ENCODE peak calls at places on chromosomes 16 and 17, in nine cellular contexts. B, G, C, P, T, A, K, X and R are unnamed samples.

GRCh38 chr17:55872374-55872773 is 121.5 kb downstream of the PCTP start:
- DNase-seq in G (peak; percentile 22), A (no peak), B (no peak), X (no peak), C (no peak), K (no peak), T (no peak), P (no peak), R (no peak)

GRCh38 chr16:84058211-84058610 is 15.6 kb upstream of the SLC38A8 start:
- DNase-seq in P (no peak), C (no peak), X (no peak), A (no peak), G (no peak), B (no peak), K (no peak), T (no peak), R (no peak)

GRCh38 chr16:76583466-76583865 is 306.3 kb downstream of the CNTNAP4 start:
- DNase-seq in T (peak; percentile 0), A (no peak), G (no peak), P (no peak), K (no peak), X (peak; percentile 9), C (no peak), B (no peak), R (no peak)

GRCh38 chr17:59783221-59784016 is 76.0 kb downstream of the VMP1 start:
- DNase-seq in B (no peak), X (no peak), C (no peak), K (peak; percentile 87), P (no peak), A (peak; percentile 42), G (peak; percentile 30), T (peak; percentile 74), R (no peak)

GRCh38 chr16:14289692-14290340 is 218.7 kb downstream of the MRTFB start:
- DNase-seq in P (no peak), X (no peak), K (peak; percentile 18), C (peak; percentile 46), B (peak; percentile 49), G (no peak), A (peak; percentile 8), T (no peak), R (peak; percentile 32)

GRCh38 chr17:68507581-68507980 is 4.6 kb upstream of the PRKAR1A start:
- DNase-seq in P (no peak), C (no peak), K (peak; percentile 88), X (no peak), A (no peak), G (no peak), T (peak; percentile 63), B (no peak), R (no peak)

GRCh38 chr17:30130121-30130520 is 13.5 kb downstream of the NSRP1 start:
- DNase-seq in K (no peak), T (no peak), G (no peak), C (no peak), B (no peak), X (no peak), P (no peak), A (no peak), R (no peak)

GRCh38 chr17:57570740-57571344 is 174.3 kb downstream of the CCDC182 start:
- DNase-seq in B (no peak), P (no peak), G (no peak), T (no peak), A (no peak), X (no peak), K (no peak), C (no peak), R (no peak)

GRCh38 chr16:74465281-74465680 is 44.0 kb upstream of the CLEC18B start:
- DNase-seq in X (no peak), B (no peak), P (no peak), T (no peak), G (no peak), A (no peak), C (no peak), K (no peak), R (no peak)

GRCh38 chr16:74850027-74850426 is 75.4 kb upstream of the FA2H start:
- DNase-seq in A (no peak), G (no peak), B (no peak), P (no peak), X (no peak), T (no peak), K (no peak), C (no peak), R (no peak)

GRCh38 chr17:55348749-55349354 is 72.8 kb downstream of the MMD start:
- DNase-seq in C (peak; percentile 48), G (peak; percentile 26), K (peak; percentile 58), X (no peak), T (peak; percentile 52), B (peak; percentile 45), A (peak; percentile 51), P (peak; percentile 9), R (peak; percentile 53)

GRCh38 chr17:17900615-17901520 is 64.1 kb upstream of the SREBF1 start:
- DNase-seq in P (no peak), G (no peak), X (peak; percentile 28), C (no peak), B (no peak), K (peak; percentile 95), A (peak; percentile 99), T (peak; percentile 95), R (no peak)

GRCh38 chr17:7019839-7020519 is 2.9 kb upstream of the BCL6B start:
- DNase-seq in P (no peak), X (peak; percentile 43), G (no peak), A (peak; percentile 61), C (no peak), K (peak; percentile 40), T (no peak), B (peak; percentile 57), R (peak; percentile 60)

GRCh38 chr16:73066321-73066926 is 18.5 kb upstream of the ZFHX3 start:
- DNase-seq in K (no peak), A (no peak), P (no peak), T (no peak), B (no peak), X (no peak), G (no peak), C (no peak), R (no peak)

GRCh38 chr16:16083421-16084156 is 134.2 kb downstream of the ABCC1 start:
- DNase-seq in T (peak; percentile 35), P (no peak), C (peak; percentile 25), G (no peak), B (no peak), X (no peak), A (no peak), K (no peak), R (no peak)

GRCh38 chr16:82630219-82630618 is 3.5 kb downstream of the CDH13 start:
- DNase-seq in C (no peak), G (no peak), B (no peak), K (peak; percentile 29), P (no peak), X (no peak), T (peak; percentile 48), A (peak; percentile 53), R (no peak)

GRCh38 chr17:7835818-7836595 is 2.0 kb downstream of the KDM6B start:
- DNase-seq in B (peak; percentile 80), P (no peak), K (no peak), T (peak; percentile 44), A (peak; percentile 70), G (no peak), X (peak; percentile 58), C (peak; percentile 63), R (peak; percentile 69)

GRCh38 chr17:14297161-14297851 is 3.6 kb upstream of the HS3ST3B1 start:
- DNase-seq in P (no peak), T (peak; percentile 66), X (no peak), G (peak; percentile 43), C (peak; percentile 50), K (peak; percentile 58), A (peak; percentile 84), B (peak; percentile 77), R (peak; percentile 74)

GRCh38 chr17:7929158-7930029 is at the start of gene KCNAB3:
- DNase-seq in A (peak; percentile 66), B (peak; percentile 81), P (no peak), X (peak; percentile 19), C (peak; percentile 70), K (peak; percentile 70), G (peak; percentile 88), T (peak; percentile 86), R (peak; percentile 86)

GRCh38 chr16:8355714-8356113 is 234.6 kb downstream of the TMEM114 start:
- DNase-seq in K (no peak), X (no peak), B (no peak), G (no peak), A (no peak), C (no peak), P (no peak), T (no peak), R (peak; percentile 4)

GRCh38 chr17:12415031-12415430 is 250.7 kb upstream of the MYOCD start:
- DNase-seq in K (no peak), P (no peak), A (peak; percentile 61), T (peak; percentile 89), B (no peak), C (no peak), X (no peak), G (no peak), R (no peak)

GRCh38 chr16:79834720-79835119 is 234.2 kb upstream of the MAF start:
- DNase-seq in B (no peak), G (no peak), K (no peak), T (no peak), X (no peak), C (no peak), P (no peak), A (no peak), R (no peak)

GRCh38 chr17:34389343-34389742 is 26.3 kb upstream of the CCL1 start:
- DNase-seq in C (no peak), A (no peak), X (no peak), T (no peak), B (no peak), G (no peak), K (no peak), P (no peak), R (no peak)

GRCh38 chr17:77724876-77725615 is 233.5 kb upstream of the TNRC6C start:
- DNase-seq in P (no peak), A (no peak), K (no peak), B (no peak), G (peak; percentile 17), C (no peak), T (no peak), X (no peak), R (no peak)

GRCh38 chr17:48627625-48628510 is 1.7 kb upstream of the HOXB9 start:
- DNase-seq in B (no peak), G (no peak), X (no peak), T (no peak), K (no peak), A (no peak), C (no peak), P (no peak), R (peak; percentile 32)

GRCh38 chr16:85078176-85078700 is 34.0 kb downstream of the CIBAR2 start:
- DNase-seq in P (no peak), K (no peak), G (no peak), A (no peak), B (no peak), X (no peak), C (no peak), T (no peak), R (no peak)